ENCODE peak calls at places on chromosomes 12 and 14, in eight cellular contexts. R is left lung; B is astrocyte; Q is fibroblast of lung; T is CD8-positive, alpha-beta T cell; N is body of pancreas; W is cardiac muscle cell; L is thoracic aorta. X is an unnamed sample.
A peak's percentile ranks its signal among the peaks of the same experiment; 100 is the strongest.

GRCh38 chr12:28388879-28389278 is 198.6 kb downstream of the CCDC91 start:
- DNase-seq in R (no peak), B (no peak), Q (no peak), T (no peak), N (no peak), W (no peak), L (no peak), X (no peak)

GRCh38 chr12:102702447-102703114 is 214.5 kb downstream of the PAH start:
- DNase-seq in R (no peak), B (peak; percentile 22), Q (peak; percentile 65), T (no peak), N (peak; percentile 63), W (peak; percentile 28), L (no peak), X (no peak)

GRCh38 chr12:114444422-114445279 is 38.7 kb upstream of the TBX5 start:
- DNase-seq in R (no peak), B (peak; percentile 4), Q (no peak), T (no peak), N (no peak), W (peak; percentile 42), L (no peak), X (no peak)

GRCh38 chr12:110335481-110336045 is 54.5 kb downstream of the ATP2A2 start:
- DNase-seq in R (no peak), B (no peak), Q (no peak), T (no peak), N (no peak), W (no peak), L (no peak), X (no peak)

GRCh38 chr12:28787151-28787550 is 361.9 kb upstream of the FAR2 start:
- DNase-seq in R (no peak), B (peak; percentile 43), Q (peak; percentile 8), T (no peak), N (no peak), W (no peak), L (no peak), X (no peak)

GRCh38 chr14:71588028-71588427 is 344.2 kb upstream of the RGS6 start:
- DNase-seq in R (no peak), B (peak; percentile 92), Q (peak; percentile 55), T (no peak), N (no peak), W (no peak), L (no peak), X (no peak)

GRCh38 chr12:114851981-114852380 is 168.0 kb upstream of the TBX3 start:
- DNase-seq in R (no peak), B (no peak), Q (no peak), T (no peak), N (no peak), W (no peak), L (no peak), X (no peak)

GRCh38 chr12:69679119-69679518 is 20.0 kb downstream of the BEST3 start:
- DNase-seq in R (no peak), B (no peak), Q (peak; percentile 36), T (no peak), N (no peak), W (no peak), L (no peak), X (no peak)

GRCh38 chr14:75822522-75823288 is 159.1 kb downstream of the TGFB3 start:
- DNase-seq in R (no peak), B (peak; percentile 91), Q (peak; percentile 83), T (no peak), N (no peak), W (no peak), L (no peak), X (no peak)

GRCh38 chr12:92462049-92462448 is 240.7 kb upstream of the PLEKHG7 start:
- DNase-seq in R (no peak), B (peak; percentile 74), Q (no peak), T (no peak), N (no peak), W (no peak), L (no peak), X (no peak)

GRCh38 chr12:2688381-2688881 is 106.3 kb upstream of the FKBP4 start:
- DNase-seq in R (no peak), B (no peak), Q (no peak), T (no peak), N (no peak), W (no peak), L (no peak), X (no peak)

GRCh38 chr12:125797421-125798175 is 732.4 kb downstream of the AACS start:
- DNase-seq in R (no peak), B (peak; percentile 90), Q (no peak), T (no peak), N (no peak), W (no peak), L (no peak), X (no peak)

GRCh38 chr12:65209655-65210043 is 40.3 kb downstream of the LEMD3 start:
- DNase-seq in R (no peak), B (no peak), Q (no peak), T (no peak), N (no peak), W (no peak), L (no peak), X (no peak)

GRCh38 chr14:52692248-52692962 is 3.0 kb downstream of the ERO1A start:
- DNase-seq in R (no peak), B (peak; percentile 21), Q (peak; percentile 88), T (no peak), N (no peak), W (no peak), L (no peak), X (no peak)

GRCh38 chr14:50659327-50659974 is 8.7 kb downstream of the SAV1 start:
- DNase-seq in R (no peak), B (no peak), Q (no peak), T (no peak), N (peak; percentile 72), W (no peak), L (no peak), X (no peak)

GRCh38 chr14:50658203-50658602 is 9.9 kb downstream of the SAV1 start:
- DNase-seq in R (no peak), B (peak; percentile 57), Q (peak; percentile 67), T (no peak), N (no peak), W (no peak), L (no peak), X (no peak)

DNA sequence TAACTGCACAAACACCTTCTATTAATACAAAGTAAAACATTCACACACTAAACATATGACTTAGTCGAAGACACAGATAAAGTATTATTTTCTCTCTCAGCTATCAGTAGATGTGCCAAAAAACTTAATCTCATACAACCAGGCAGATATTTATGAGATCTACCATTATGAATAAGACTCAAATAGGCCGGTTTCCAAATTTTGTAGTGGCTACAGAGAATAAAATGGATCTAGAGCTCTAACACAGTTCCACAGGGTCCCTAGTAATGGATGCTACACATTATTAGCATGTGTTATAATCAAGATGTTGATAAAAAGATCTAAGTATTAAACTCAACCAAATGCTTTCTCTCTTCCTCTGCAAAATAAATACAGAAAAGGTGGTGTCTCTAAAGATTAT is 10.4 kb downstream of the SAV1 start:
- DNase-seq in R (no peak), B (no peak), Q (no peak), T (no peak), N (no peak), W (no peak), L (no peak), X (no peak)
- H3K27ac ChIP-seq in R (peak overlapping the region; percentile 73), B (peak overlapping the region; percentile 35), Q (peak overlapping the region; percentile 53), T (no peak overlapping the region), N (no peak overlapping the region), W (no peak overlapping the region), L (no peak overlapping the region), X (no peak overlapping the region)

GRCh38 chr12:117439531-117440001 is 78.1 kb upstream of the NOS1 start:
- DNase-seq in R (peak; percentile 65), B (no peak), Q (no peak), T (no peak), N (no peak), W (no peak), L (no peak), X (no peak)

GRCh38 chr12:117438809-117439208 is 77.4 kb upstream of the NOS1 start:
- DNase-seq in R (no peak), B (no peak), Q (no peak), T (no peak), N (no peak), W (no peak), L (no peak), X (no peak)

GRCh38 chr12:117444781-117445180 is 83.4 kb upstream of the NOS1 start:
- DNase-seq in R (no peak), B (no peak), Q (no peak), T (no peak), N (no peak), W (no peak), L (no peak), X (no peak)

GRCh38 chr12:117440384-117440783 is 79.0 kb upstream of the NOS1 start:
- DNase-seq in R (no peak), B (no peak), Q (no peak), T (no peak), N (no peak), W (no peak), L (no peak), X (no peak)

GRCh38 chr12:117441751-117442150 is 80.3 kb upstream of the NOS1 start:
- DNase-seq in R (peak; percentile 61), B (peak; percentile 43), Q (no peak), T (no peak), N (peak; percentile 21), W (no peak), L (no peak), X (no peak)
- H3K9me3 ChIP-seq in R (no peaks in the 10 kb centered on the region), B (no peaks in the 10 kb centered on the region), Q (no peaks in the 10 kb centered on the region), T (no peaks in the 10 kb centered on the region), N (no peaks in the 10 kb centered on the region), W (no peaks in the 10 kb centered on the region), L (no peaks in the 10 kb centered on the region), X (no peaks in the 10 kb centered on the region)

DNA sequence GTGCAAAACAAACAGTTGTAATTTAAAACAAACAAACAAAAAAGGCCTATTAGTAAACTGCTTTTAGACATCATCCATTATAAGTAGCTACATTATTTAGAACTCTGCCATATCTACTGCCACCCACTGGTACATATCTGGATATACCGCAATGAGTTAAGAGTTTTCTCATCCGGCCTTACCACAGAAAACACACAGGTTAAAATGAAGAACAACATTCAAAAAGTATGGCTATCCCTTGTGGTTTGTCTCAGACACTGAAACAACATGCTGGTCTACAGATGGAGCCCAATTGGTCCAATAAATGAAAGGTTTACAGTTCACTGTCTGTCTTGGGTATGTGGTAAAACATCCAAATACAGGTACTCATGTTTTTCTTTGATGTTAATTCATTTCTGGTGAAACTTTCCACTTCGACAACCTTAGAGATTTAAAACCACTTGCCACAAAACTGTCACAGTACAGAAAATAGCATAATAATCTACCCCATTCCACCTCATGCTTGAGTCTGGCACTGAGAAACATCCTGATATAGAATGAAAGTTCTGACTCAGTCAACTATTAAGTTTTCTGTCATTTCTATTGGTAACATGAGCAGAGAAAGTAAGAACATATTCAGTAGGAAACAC is 354.3 kb downstream of the CEP128 start:
- DNase-seq in R (no peak), B (peak; percentile 57), Q (peak; percentile 69), T (no peak), N (no peak), W (peak; percentile 28), L (no peak), X (no peak)
- TF ChIP-seq CTCF in R (no peak), B (peak; percentile 71), Q (peak; percentile 62), T (peak; percentile 22), N (peak; percentile 47), W (peak; percentile 65), L (no peak), X (no peak)

DNA sequence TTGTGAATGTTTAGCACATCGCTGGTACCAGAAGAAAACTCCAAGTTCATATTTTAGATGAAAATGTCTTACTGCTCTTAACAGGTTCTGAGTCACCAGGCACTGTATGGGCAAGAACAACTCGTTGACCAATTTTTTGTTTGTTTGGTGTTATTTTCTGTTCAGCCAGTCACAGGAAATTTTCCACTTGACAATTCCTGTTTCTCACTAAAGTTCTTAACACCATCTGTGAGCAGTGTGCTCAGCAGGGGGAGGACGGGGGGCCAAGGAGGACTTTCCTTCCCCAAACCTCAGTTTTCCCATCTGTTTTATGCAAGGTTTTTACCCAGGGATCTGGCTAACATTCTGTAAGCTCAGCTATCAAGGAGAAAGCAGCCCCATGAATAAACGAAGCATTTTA is 3.0 kb downstream of the NUAK1 start:
- DNase-seq in R (no peak), B (no peak), Q (peak; percentile 37), T (no peak), N (no peak), W (no peak), L (no peak), X (no peak)
- H3K27ac ChIP-seq in R (peak overlapping the region; percentile 65), B (peak overlapping the region; percentile 69), Q (no peak overlapping the region), T (no peak overlapping the region), N (no peak overlapping the region), W (no peak overlapping the region), L (peak overlapping the region; percentile 57), X (no peak overlapping the region)